ENCODE peak calls at places on chromosomes 13 and 19, in nine cellular contexts. One of them, this sample, is unnamed.

GRCh38 chr13:98824376-98825160 is 72.1 kb upstream of the SLC15A1 start:
- DNase-seq in nephron progenitor cell: no peak
- DNase-seq in NCI-H1694: no peak
- DNase-seq in ELR: peak
- DNase-seq in iris pigment epithelial cell: peak
- DNase-seq in GDM1: no peak
- DNase-seq in PC-3: no peak
- DNase-seq in T-cell: no peak
- DNase-seq in A172: no peak
- DNase-seq in this sample: no peak

GRCh38 chr19:30293051-30293785 is 79.0 kb upstream of the ZNF536 start:
- DNase-seq in nephron progenitor cell: no peak
- DNase-seq in NCI-H1694: no peak
- DNase-seq in ELR: no peak
- DNase-seq in iris pigment epithelial cell: no peak
- DNase-seq in GDM1: no peak
- DNase-seq in PC-3: no peak
- DNase-seq in T-cell: no peak
- DNase-seq in A172: no peak
- DNase-seq in this sample: no peak

GRCh38 chr13:72643339-72643989 is 84.0 kb downstream of the MZT1 start:
- DNase-seq in nephron progenitor cell: peak
- DNase-seq in NCI-H1694: peak
- DNase-seq in ELR: peak
- DNase-seq in iris pigment epithelial cell: peak
- DNase-seq in GDM1: peak
- DNase-seq in PC-3: peak
- DNase-seq in T-cell: peak
- DNase-seq in A172: peak
- DNase-seq in this sample: peak

GRCh38 chr13:77388944-77389616 is 62.2 kb upstream of the MYCBP2 start:
- DNase-seq in nephron progenitor cell: no peak
- DNase-seq in NCI-H1694: no peak
- DNase-seq in ELR: no peak
- DNase-seq in iris pigment epithelial cell: no peak
- DNase-seq in GDM1: no peak
- DNase-seq in PC-3: no peak
- DNase-seq in T-cell: no peak
- DNase-seq in A172: no peak
- DNase-seq in this sample: no peak

GRCh38 chr13:111947026-111947810 is 119.7 kb upstream of the SOX1 start:
- DNase-seq in nephron progenitor cell: no peak
- DNase-seq in NCI-H1694: no peak
- DNase-seq in ELR: no peak
- DNase-seq in iris pigment epithelial cell: no peak
- DNase-seq in GDM1: no peak
- DNase-seq in PC-3: no peak
- DNase-seq in T-cell: no peak
- DNase-seq in A172: no peak
- DNase-seq in this sample: no peak

GRCh38 chr13:76790519-76791289 is 95.5 kb downstream of the KCTD12 start:
- DNase-seq in nephron progenitor cell: no peak
- DNase-seq in NCI-H1694: no peak
- DNase-seq in ELR: peak
- DNase-seq in iris pigment epithelial cell: no peak
- DNase-seq in GDM1: no peak
- DNase-seq in PC-3: no peak
- DNase-seq in T-cell: no peak
- DNase-seq in A172: no peak
- DNase-seq in this sample: no peak

GRCh38 chr19:42349378-42350107 is 24.1 kb downstream of the MEGF8 start:
- DNase-seq in nephron progenitor cell: no peak
- DNase-seq in NCI-H1694: no peak
- DNase-seq in ELR: no peak
- DNase-seq in iris pigment epithelial cell: no peak
- DNase-seq in GDM1: no peak
- DNase-seq in PC-3: no peak
- DNase-seq in T-cell: no peak
- DNase-seq in A172: no peak
- DNase-seq in this sample: no peak

GRCh38 chr19:58038688-58039204 is 4.9 kb downstream of the ZSCAN1 start:
- DNase-seq in nephron progenitor cell: no peak
- DNase-seq in NCI-H1694: no peak
- DNase-seq in ELR: no peak
- DNase-seq in iris pigment epithelial cell: peak
- DNase-seq in GDM1: no peak
- DNase-seq in PC-3: no peak
- DNase-seq in T-cell: no peak
- DNase-seq in A172: no peak
- DNase-seq in this sample: no peak

GRCh38 chr13:75357576-75358295 is 124.2 kb downstream of the TBC1D4 start:
- DNase-seq in nephron progenitor cell: peak
- DNase-seq in NCI-H1694: peak
- DNase-seq in ELR: peak
- DNase-seq in iris pigment epithelial cell: peak
- DNase-seq in GDM1: peak
- DNase-seq in PC-3: peak
- DNase-seq in T-cell: peak
- DNase-seq in A172: peak
- DNase-seq in this sample: peak

GRCh38 chr19:1132625-1133383 is 29.0 kb downstream of the GPX4 start:
- DNase-seq in nephron progenitor cell: no peak
- DNase-seq in NCI-H1694: no peak
- DNase-seq in ELR: peak
- DNase-seq in iris pigment epithelial cell: no peak
- DNase-seq in GDM1: no peak
- DNase-seq in PC-3: no peak
- DNase-seq in T-cell: peak
- DNase-seq in A172: no peak
- DNase-seq in this sample: no peak

GRCh38 chr19:10929402-10929794 is 787 bp downstream of the TIMM29 start:
- DNase-seq in nephron progenitor cell: no peak
- DNase-seq in NCI-H1694: no peak
- DNase-seq in ELR: no peak
- DNase-seq in iris pigment epithelial cell: no peak
- DNase-seq in GDM1: no peak
- DNase-seq in PC-3: no peak
- DNase-seq in T-cell: no peak
- DNase-seq in A172: no peak
- DNase-seq in this sample: no peak

GRCh38 chr19:5635427-5635826 is 12.5 kb downstream of the SAFB start:
- DNase-seq in nephron progenitor cell: no peak
- DNase-seq in NCI-H1694: no peak
- DNase-seq in ELR: no peak
- DNase-seq in iris pigment epithelial cell: no peak
- DNase-seq in GDM1: no peak
- DNase-seq in PC-3: no peak
- DNase-seq in T-cell: no peak
- DNase-seq in A172: no peak
- DNase-seq in this sample: no peak

GRCh38 chr13:68509734-68510621 is 1279.8 kb upstream of the PCDH9 start:
- DNase-seq in nephron progenitor cell: no peak
- DNase-seq in NCI-H1694: no peak
- DNase-seq in ELR: peak
- DNase-seq in iris pigment epithelial cell: peak
- DNase-seq in GDM1: no peak
- DNase-seq in PC-3: peak
- DNase-seq in T-cell: no peak
- DNase-seq in A172: peak
- DNase-seq in this sample: no peak

GRCh38 chr19:944171-944567 is 18.3 kb downstream of the ARID3A start:
- DNase-seq in nephron progenitor cell: no peak
- DNase-seq in NCI-H1694: no peak
- DNase-seq in ELR: no peak
- DNase-seq in iris pigment epithelial cell: no peak
- DNase-seq in GDM1: no peak
- DNase-seq in PC-3: no peak
- DNase-seq in T-cell: no peak
- DNase-seq in A172: no peak
- DNase-seq in this sample: no peak

GRCh38 chr13:25375727-25376358 is 4.1 kb downstream of the ATP8A2 start:
- DNase-seq in nephron progenitor cell: peak
- DNase-seq in NCI-H1694: peak
- DNase-seq in ELR: peak
- DNase-seq in iris pigment epithelial cell: peak
- DNase-seq in GDM1: no peak
- DNase-seq in PC-3: peak
- DNase-seq in T-cell: peak
- DNase-seq in A172: peak
- DNase-seq in this sample: peak

GRCh38 chr19:55539082-55539715 is 2.3 kb upstream of the SBK2 start:
- DNase-seq in nephron progenitor cell: no peak
- DNase-seq in NCI-H1694: no peak
- DNase-seq in ELR: no peak
- DNase-seq in iris pigment epithelial cell: no peak
- DNase-seq in GDM1: no peak
- DNase-seq in PC-3: no peak
- DNase-seq in T-cell: no peak
- DNase-seq in A172: no peak
- DNase-seq in this sample: no peak

This sample was measured in memory B cell.